ENCODE peak calls at places on chromosome 14, in six cellular contexts. Z, J, X, Q, O and L are unnamed samples.

GRCh38 chr14:47278233-47278842 is 397.1 kb downstream of the MDGA2 start:
- DNase-seq in Z (peak), J (no peak), X (no peak), Q (peak), O (peak), L (peak)

GRCh38 chr14:65142429-65142828 is 40.1 kb upstream of the MAX start:
- DNase-seq in Z (no peak), J (no peak), X (no peak), Q (no peak), O (no peak), L (no peak)

GRCh38 chr14:77275041-77275854 is 4.2 kb upstream of the NGB start:
- DNase-seq in Z (no peak), J (no peak), X (no peak), Q (no peak), O (no peak), L (no peak)

GRCh38 chr14:23929131-23929530 is 24.4 kb upstream of the DHRS4 start:
- DNase-seq in Z (no peak), J (no peak), X (no peak), Q (no peak), O (no peak), L (no peak)

GRCh38 chr14:29627141-29627540 is 300.5 kb downstream of the PRKD1 start:
- DNase-seq in Z (peak), J (peak), X (no peak), Q (peak), O (no peak), L (peak)

GRCh38 chr14:37197421-37198272 is at the start of gene MIPOL1:
- DNase-seq in Z (peak), J (peak), X (peak), Q (peak), O (peak), L (peak)

GRCh38 chr14:39773387-39773786 is 341.2 kb upstream of the FBXO33 start:
- DNase-seq in Z (no peak), J (no peak), X (no peak), Q (no peak), O (no peak), L (no peak)

GRCh38 chr14:55111122-55111705 is 17.8 kb upstream of the LGALS3 start:
- DNase-seq in Z (no peak), J (no peak), X (no peak), Q (no peak), O (no peak), L (no peak)

GRCh38 chr14:50944647-50945413 is 547 bp upstream of the PYGL start:
- DNase-seq in Z (peak), J (peak), X (peak), Q (peak), O (peak), L (peak)

GRCh38 chr14:74949211-74949610 is 6.2 kb downstream of the PGF start:
- DNase-seq in Z (no peak), J (no peak), X (peak), Q (no peak), O (peak), L (no peak)

GRCh38 chr14:70333703-70334102 is 25.8 kb downstream of the COX16 start:
- DNase-seq in Z (no peak), J (no peak), X (no peak), Q (no peak), O (no peak), L (no peak)

GRCh38 chr14:34583525-34583924 is 44.0 kb upstream of the EAPP start:
- DNase-seq in Z (no peak), J (no peak), X (no peak), Q (no peak), O (no peak), L (no peak)

GRCh38 chr14:21384494-21384851 is 654 bp upstream of the SUPT16H start:
- DNase-seq in Z (no peak), J (no peak), X (no peak), Q (no peak), O (no peak), L (no peak)

GRCh38 chr14:52961060-52961639 is 10.3 kb upstream of the FERMT2 start:
- DNase-seq in Z (peak), J (peak), X (peak), Q (peak), O (no peak), L (peak)

GRCh38 chr14:53509845-53510244 is 356.7 kb upstream of the DDHD1 start:
- DNase-seq in Z (peak), J (peak), X (peak), Q (peak), O (no peak), L (no peak)

GRCh38 chr14:55458800-55459577 is 18.6 kb upstream of the TBPL2 start:
- DNase-seq in Z (peak), J (peak), X (no peak), Q (peak), O (no peak), L (peak)

DNA sequence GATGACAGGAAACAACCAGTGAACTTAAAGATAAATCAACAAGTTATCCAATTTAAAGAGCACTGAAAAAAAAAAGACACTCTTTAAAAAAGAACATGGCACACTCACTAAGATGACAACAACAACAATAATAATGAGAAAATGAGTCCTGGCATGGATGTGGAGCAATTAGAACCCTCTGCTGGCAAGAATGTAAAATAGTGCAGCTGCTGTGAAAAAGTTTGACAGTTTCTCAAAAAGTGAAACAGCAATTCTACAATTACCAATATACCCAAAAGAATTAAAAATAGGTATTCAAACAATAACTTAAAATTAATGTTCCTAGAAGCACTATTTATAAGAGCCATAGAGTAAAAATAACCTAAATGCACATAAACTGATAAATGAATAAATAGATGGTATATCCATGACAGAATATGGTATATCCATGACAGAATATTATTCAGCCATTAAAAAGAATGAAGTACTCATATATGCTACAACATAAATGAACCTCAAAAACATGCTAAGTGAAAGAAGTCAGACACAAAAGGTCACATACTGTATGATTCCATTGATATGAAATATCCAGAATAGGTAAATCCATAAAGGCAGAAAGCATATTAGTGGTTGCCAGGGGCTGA is 49.1 kb upstream of the GPHB5 start:
- DNase-seq in Z (no peak), J (no peak), X (no peak), Q (no peak), O (no peak), L (no peak)
- TF ChIP-seq CTCF in Z (no peak), J (no peak), X (no peak), Q (peak), O (no peak), L (peak)

GRCh38 chr14:60485600-60486251 is at the start of gene C14orf39:
- DNase-seq in Z (peak), J (peak), X (no peak), Q (peak), O (peak), L (no peak)

GRCh38 chr14:60487211-60487610 is 1.3 kb upstream of the C14orf39 start:
- DNase-seq in Z (no peak), J (no peak), X (no peak), Q (no peak), O (no peak), L (no peak)

GRCh38 chr14:60490270-60490669 is 4.4 kb upstream of the C14orf39 start:
- DNase-seq in Z (no peak), J (no peak), X (no peak), Q (no peak), O (no peak), L (no peak)

GRCh38 chr14:60485057-60485599 is 735 bp downstream of the C14orf39 start:
- DNase-seq in Z (no peak), J (no peak), X (no peak), Q (no peak), O (no peak), L (no peak)

DNA sequence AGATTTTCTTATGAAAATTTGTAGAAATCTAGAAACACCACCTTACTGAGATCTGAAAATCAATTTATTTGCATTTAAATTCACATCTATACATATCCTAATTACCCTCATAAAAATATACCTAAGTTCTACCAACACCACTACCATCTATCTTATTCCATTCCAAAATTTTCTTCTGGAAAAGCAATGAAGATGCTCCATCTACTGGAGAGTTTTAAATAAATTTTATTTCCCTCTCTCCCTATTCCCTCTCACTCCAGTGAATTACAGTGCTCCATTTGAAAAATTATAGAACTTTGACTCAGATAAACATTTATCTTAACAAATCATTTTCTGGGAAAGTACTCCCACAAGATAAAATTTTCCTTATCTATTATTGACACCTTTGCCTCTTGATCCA is 2.3 kb upstream of the C14orf39 start:
- DNase-seq in Z (no peak), J (no peak), X (no peak), Q (no peak), O (no peak), L (no peak)
- TF ChIP-seq CTCF in Z (no peak), J (peak), X (no peak), Q (peak), O (no peak), L (no peak)

GRCh38 chr14:96670391-96670790 is 126.8 kb upstream of the VRK1 start:
- DNase-seq in Z (no peak), J (no peak), X (no peak), Q (no peak), O (no peak), L (no peak)

GRCh38 chr14:96662116-96662901 is 134.9 kb upstream of the VRK1 start:
- DNase-seq in Z (no peak), J (no peak), X (no peak), Q (peak), O (peak), L (peak)

GRCh38 chr14:96663491-96664067 is 133.6 kb upstream of the VRK1 start:
- DNase-seq in Z (no peak), J (no peak), X (no peak), Q (no peak), O (no peak), L (no peak)

GRCh38 chr14:96663076-96663475 is 134.1 kb upstream of the VRK1 start:
- DNase-seq in Z (no peak), J (no peak), X (no peak), Q (no peak), O (no peak), L (no peak)

DNA sequence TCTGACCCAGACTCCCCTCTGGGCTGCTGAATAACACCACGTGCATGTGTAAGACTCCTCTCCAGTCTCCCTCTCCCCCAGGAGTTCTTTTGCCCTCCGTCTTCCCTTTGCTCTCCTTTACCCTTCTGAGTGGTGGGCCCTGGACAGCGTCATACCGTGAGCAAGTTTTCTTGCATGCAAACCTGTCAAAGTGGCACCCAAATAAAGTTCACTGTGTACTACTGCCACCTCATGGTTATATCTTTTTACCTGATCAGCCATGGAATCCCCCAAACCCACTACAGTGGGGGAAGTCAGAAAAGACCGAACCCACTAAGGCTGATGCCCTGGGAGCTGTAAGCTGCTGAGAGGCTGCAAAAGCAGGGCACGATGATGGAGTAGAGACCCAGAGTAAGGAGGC is 131.1 kb upstream of the VRK1 start:
- DNase-seq in Z (no peak), J (no peak), X (no peak), Q (no peak), O (no peak), L (no peak)
- TF ChIP-seq CTCF in Z (no peak), J (no peak), X (no peak), Q (no peak), O (no peak), L (no peak)

DNA sequence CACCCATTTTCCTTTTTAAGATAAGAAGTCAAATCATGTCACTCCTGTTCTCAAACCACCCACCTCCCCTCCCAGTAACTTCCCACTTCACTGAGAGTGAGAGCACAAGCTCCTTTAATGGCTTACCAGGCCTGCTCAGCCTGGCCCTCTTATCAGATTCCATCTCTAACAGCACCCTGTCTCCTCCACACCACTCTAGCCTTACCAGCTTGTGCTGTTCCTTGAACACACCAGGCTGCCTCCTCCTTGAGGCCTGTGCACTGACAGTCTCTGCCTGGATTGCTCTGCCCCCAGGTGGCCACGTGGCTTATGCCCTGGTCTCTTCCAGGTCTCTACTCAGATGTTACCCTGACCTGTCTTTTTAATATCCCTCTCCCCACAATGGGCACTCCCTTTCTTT is 40.1 kb upstream of the EVL start:
- DNase-seq in Z (peak), J (peak), X (no peak), Q (peak), O (no peak), L (no peak)
- TF ChIP-seq CTCF in Z (peak), J (peak), X (no peak), Q (peak), O (no peak), L (peak)

GRCh38 chr14:92670177-92670576 is 78.2 kb downstream of the LGMN start:
- DNase-seq in Z (peak), J (peak), X (no peak), Q (no peak), O (peak), L (peak)
- TF ChIP-seq CTCF in Z (peak), J (no peak), X (no peak), Q (peak), O (no peak), L (no peak)

GRCh38 chr14:105376521-105377440 is 21.6 kb upstream of the TEX22 start:
- DNase-seq in Z (no peak), J (no peak), X (no peak), Q (no peak), O (peak), L (no peak)

GRCh38 chr14:105378199-105378598 is 20.1 kb upstream of the TEX22 start:
- DNase-seq in Z (no peak), J (no peak), X (no peak), Q (no peak), O (no peak), L (no peak)

GRCh38 chr14:105375635-105376057 is 22.7 kb upstream of the TEX22 start:
- DNase-seq in Z (no peak), J (peak), X (no peak), Q (no peak), O (no peak), L (no peak)

GRCh38 chr14:105377555-105378182 is 20.7 kb upstream of the TEX22 start:
- DNase-seq in Z (no peak), J (no peak), X (no peak), Q (no peak), O (no peak), L (no peak)

DNA sequence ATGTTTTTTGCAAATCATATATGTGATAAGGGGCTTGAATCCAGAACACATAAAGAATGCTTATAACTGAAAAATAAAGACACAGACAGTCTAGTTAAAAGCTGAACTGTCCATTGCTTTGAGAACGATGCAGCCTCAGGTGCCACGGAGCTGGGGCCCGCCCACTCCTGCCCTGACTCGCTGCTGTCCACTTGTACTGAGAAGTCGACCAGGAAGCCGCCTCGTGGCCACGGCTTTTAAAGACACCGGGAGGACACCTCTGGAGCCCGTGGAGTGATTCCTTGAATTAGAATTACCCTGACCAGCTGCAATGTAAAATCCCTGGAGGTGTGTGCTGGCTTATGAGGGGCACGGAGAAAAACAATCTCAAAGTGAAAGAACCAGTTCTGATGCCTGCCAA is 23.9 kb upstream of the TEX22 start:
- DNase-seq in Z (no peak), J (no peak), X (no peak), Q (peak), O (peak), L (no peak)
- TF ChIP-seq CTCF in Z (no peak), J (no peak), X (no peak), Q (peak), O (no peak), L (no peak)